ENCODE peak calls at places on chromosome 18, in nine cellular contexts. One of them, this sample, is unnamed.

GRCh38 chr18:70288851-70289328 is at the start of gene SOCS6:
- DNase-seq in CD8-positive, alpha-beta T cell: no peak
- DNase-seq in aorta: peak
- DNase-seq in choroid plexus epithelial cell: peak
- DNase-seq in Caco-2: peak
- DNase-seq in GM12865: peak
- DNase-seq in cardiac fibroblast: peak
- DNase-seq in PC-3: peak
- DNase-seq in foreskin fibroblast: peak
- DNase-seq in this sample: no peak

GRCh38 chr18:35983818-35984217 is 11.3 kb downstream of the RMP24 start:
- DNase-seq in Caco-2: no peak
- DNase-seq in aorta: no peak
- DNase-seq in choroid plexus epithelial cell: peak
- DNase-seq in GM12865: no peak
- DNase-seq in CD8-positive, alpha-beta T cell: no peak
- DNase-seq in foreskin fibroblast: peak
- DNase-seq in PC-3: no peak
- DNase-seq in cardiac fibroblast: no peak
- DNase-seq in this sample: no peak

GRCh38 chr18:13448028-13448795 is 229.7 kb downstream of the LDLRAD4 start:
- DNase-seq in cardiac fibroblast: no peak
- DNase-seq in Caco-2: no peak
- DNase-seq in foreskin fibroblast: no peak
- DNase-seq in PC-3: no peak
- DNase-seq in CD8-positive, alpha-beta T cell: no peak
- DNase-seq in aorta: no peak
- DNase-seq in GM12865: no peak
- DNase-seq in choroid plexus epithelial cell: peak
- DNase-seq in this sample: no peak

GRCh38 chr18:40016405-40016804 is 1938.6 kb upstream of the PIK3C3 start:
- DNase-seq in CD8-positive, alpha-beta T cell: no peak
- DNase-seq in PC-3: no peak
- DNase-seq in Caco-2: no peak
- DNase-seq in cardiac fibroblast: no peak
- DNase-seq in foreskin fibroblast: no peak
- DNase-seq in choroid plexus epithelial cell: no peak
- DNase-seq in aorta: no peak
- DNase-seq in GM12865: no peak
- DNase-seq in this sample: no peak

GRCh38 chr18:59325965-59326364 is 7.5 kb upstream of the CPLX4 start:
- DNase-seq in GM12865: no peak
- DNase-seq in Caco-2: no peak
- DNase-seq in PC-3: no peak
- DNase-seq in cardiac fibroblast: no peak
- DNase-seq in aorta: no peak
- DNase-seq in foreskin fibroblast: no peak
- DNase-seq in CD8-positive, alpha-beta T cell: no peak
- DNase-seq in choroid plexus epithelial cell: no peak
- DNase-seq in this sample: no peak

GRCh38 chr18:7596133-7596532 is 29.0 kb downstream of the PTPRM start:
- DNase-seq in cardiac fibroblast: peak
- DNase-seq in aorta: no peak
- DNase-seq in choroid plexus epithelial cell: peak
- DNase-seq in Caco-2: no peak
- DNase-seq in CD8-positive, alpha-beta T cell: no peak
- DNase-seq in PC-3: no peak
- DNase-seq in GM12865: no peak
- DNase-seq in foreskin fibroblast: no peak
- DNase-seq in this sample: no peak

GRCh38 chr18:66571845-66572244 is 32.0 kb downstream of the CDH19 start:
- DNase-seq in GM12865: no peak
- DNase-seq in PC-3: no peak
- DNase-seq in CD8-positive, alpha-beta T cell: no peak
- DNase-seq in choroid plexus epithelial cell: no peak
- DNase-seq in cardiac fibroblast: no peak
- DNase-seq in aorta: no peak
- DNase-seq in Caco-2: no peak
- DNase-seq in foreskin fibroblast: no peak
- DNase-seq in this sample: no peak

GRCh38 chr18:45291616-45292612 is 323.4 kb upstream of the SLC14A2 start:
- DNase-seq in foreskin fibroblast: no peak
- DNase-seq in GM12865: no peak
- DNase-seq in choroid plexus epithelial cell: peak
- DNase-seq in Caco-2: no peak
- DNase-seq in PC-3: no peak
- DNase-seq in CD8-positive, alpha-beta T cell: no peak
- DNase-seq in aorta: no peak
- DNase-seq in cardiac fibroblast: peak
- DNase-seq in this sample: no peak

GRCh38 chr18:75408554-75409506 is 18.7 kb downstream of the SMIM21 start:
- DNase-seq in PC-3: peak
- DNase-seq in GM12865: no peak
- DNase-seq in foreskin fibroblast: peak
- DNase-seq in Caco-2: no peak
- DNase-seq in CD8-positive, alpha-beta T cell: peak
- DNase-seq in choroid plexus epithelial cell: peak
- DNase-seq in cardiac fibroblast: peak
- DNase-seq in aorta: no peak
- DNase-seq in this sample: no peak

GRCh38 chr18:39489426-39489825 is 1923.8 kb upstream of the CELF4 start:
- DNase-seq in PC-3: no peak
- DNase-seq in Caco-2: no peak
- DNase-seq in GM12865: no peak
- DNase-seq in foreskin fibroblast: no peak
- DNase-seq in choroid plexus epithelial cell: peak
- DNase-seq in CD8-positive, alpha-beta T cell: no peak
- DNase-seq in cardiac fibroblast: peak
- DNase-seq in aorta: no peak
- DNase-seq in this sample: no peak

GRCh38 chr18:37327063-37327577 is 238.5 kb downstream of the CELF4 start:
- DNase-seq in aorta: no peak
- DNase-seq in foreskin fibroblast: no peak
- DNase-seq in CD8-positive, alpha-beta T cell: no peak
- DNase-seq in choroid plexus epithelial cell: no peak
- DNase-seq in cardiac fibroblast: no peak
- DNase-seq in Caco-2: no peak
- DNase-seq in PC-3: no peak
- DNase-seq in GM12865: no peak
- DNase-seq in this sample: no peak

GRCh38 chr18:28013064-28013463 is 163.9 kb downstream of the CDH2 start:
- DNase-seq in choroid plexus epithelial cell: peak
- DNase-seq in Caco-2: no peak
- DNase-seq in CD8-positive, alpha-beta T cell: no peak
- DNase-seq in foreskin fibroblast: no peak
- DNase-seq in cardiac fibroblast: peak
- DNase-seq in aorta: no peak
- DNase-seq in PC-3: peak
- DNase-seq in GM12865: no peak
- DNase-seq in this sample: no peak

GRCh38 chr18:76209597-76209996 is 285.4 kb downstream of the ZNF516 start:
- DNase-seq in foreskin fibroblast: peak
- DNase-seq in PC-3: peak
- DNase-seq in choroid plexus epithelial cell: no peak
- DNase-seq in CD8-positive, alpha-beta T cell: no peak
- DNase-seq in Caco-2: no peak
- DNase-seq in GM12865: peak
- DNase-seq in aorta: no peak
- DNase-seq in cardiac fibroblast: peak
- DNase-seq in this sample: no peak

GRCh38 chr18:13604751-13605150 is 121.6 kb downstream of the FAM210A start:
- DNase-seq in GM12865: no peak
- DNase-seq in cardiac fibroblast: no peak
- DNase-seq in foreskin fibroblast: no peak
- DNase-seq in Caco-2: no peak
- DNase-seq in choroid plexus epithelial cell: no peak
- DNase-seq in PC-3: no peak
- DNase-seq in CD8-positive, alpha-beta T cell: no peak
- DNase-seq in aorta: no peak
- DNase-seq in this sample: no peak

GRCh38 chr18:66439670-66440069 is 164.2 kb downstream of the CDH19 start:
- DNase-seq in foreskin fibroblast: no peak
- DNase-seq in PC-3: no peak
- DNase-seq in cardiac fibroblast: no peak
- DNase-seq in CD8-positive, alpha-beta T cell: no peak
- DNase-seq in Caco-2: no peak
- DNase-seq in aorta: no peak
- DNase-seq in GM12865: no peak
- DNase-seq in choroid plexus epithelial cell: no peak
- DNase-seq in this sample: no peak

GRCh38 chr18:63617049-63617995 is 26.7 kb downstream of the SERPINB4 start:
- DNase-seq in GM12865: peak
- DNase-seq in Caco-2: peak
- DNase-seq in PC-3: no peak
- DNase-seq in CD8-positive, alpha-beta T cell: no peak
- DNase-seq in foreskin fibroblast: no peak
- DNase-seq in cardiac fibroblast: no peak
- DNase-seq in choroid plexus epithelial cell: no peak
- DNase-seq in aorta: no peak
- DNase-seq in this sample: no peak

GRCh38 chr18:10715791-10716190 is 190.0 kb downstream of the NAPG start:
- DNase-seq in GM12865: no peak
- DNase-seq in choroid plexus epithelial cell: peak
- DNase-seq in cardiac fibroblast: peak
- DNase-seq in aorta: peak
- DNase-seq in Caco-2: no peak
- DNase-seq in foreskin fibroblast: peak
- DNase-seq in CD8-positive, alpha-beta T cell: no peak
- DNase-seq in PC-3: peak
- DNase-seq in this sample: no peak

GRCh38 chr18:75209129-75209951 is at the start of gene PTGR3:
- DNase-seq in Caco-2: peak
- DNase-seq in PC-3: peak
- DNase-seq in cardiac fibroblast: peak
- DNase-seq in choroid plexus epithelial cell: peak
- DNase-seq in aorta: peak
- DNase-seq in GM12865: peak
- DNase-seq in CD8-positive, alpha-beta T cell: peak
- DNase-seq in foreskin fibroblast: peak
- DNase-seq in this sample: peak

GRCh38 chr18:44098551-44099098 is 582.1 kb upstream of the SETBP1 start:
- DNase-seq in choroid plexus epithelial cell: peak
- DNase-seq in aorta: no peak
- DNase-seq in GM12865: peak
- DNase-seq in PC-3: peak
- DNase-seq in Caco-2: no peak
- DNase-seq in CD8-positive, alpha-beta T cell: no peak
- DNase-seq in cardiac fibroblast: peak
- DNase-seq in foreskin fibroblast: peak
- DNase-seq in this sample: no peak

GRCh38 chr18:2589345-2590060 is 18.1 kb downstream of the NDC80 start:
- DNase-seq in aorta: no peak
- DNase-seq in Caco-2: no peak
- DNase-seq in GM12865: no peak
- DNase-seq in choroid plexus epithelial cell: peak
- DNase-seq in foreskin fibroblast: no peak
- DNase-seq in cardiac fibroblast: no peak
- DNase-seq in PC-3: peak
- DNase-seq in CD8-positive, alpha-beta T cell: no peak
- DNase-seq in this sample: no peak
- H3K4me3 ChIP-seq in aorta: no peak
- H3K4me3 ChIP-seq in Caco-2: no peak
- H3K4me3 ChIP-seq in GM12865: no peak
- H3K4me3 ChIP-seq in choroid plexus epithelial cell: no peak
- H3K4me3 ChIP-seq in foreskin fibroblast: peak
- H3K4me3 ChIP-seq in cardiac fibroblast: no peak
- H3K4me3 ChIP-seq in PC-3: no peak
- H3K4me3 ChIP-seq in CD8-positive, alpha-beta T cell: peak
- H3K4me3 ChIP-seq in this sample: peak

GRCh38 chr18:80171190-80171872 is 62.3 kb downstream of the ADNP2 start:
- DNase-seq in aorta: peak
- DNase-seq in PC-3: peak
- DNase-seq in cardiac fibroblast: peak
- DNase-seq in GM12865: peak
- DNase-seq in Caco-2: no peak
- DNase-seq in choroid plexus epithelial cell: peak
- DNase-seq in foreskin fibroblast: peak
- DNase-seq in CD8-positive, alpha-beta T cell: peak
- DNase-seq in this sample: no peak

GRCh38 chr18:80168982-80169381 is 59.9 kb downstream of the ADNP2 start:
- DNase-seq in Caco-2: no peak
- DNase-seq in GM12865: no peak
- DNase-seq in foreskin fibroblast: no peak
- DNase-seq in aorta: no peak
- DNase-seq in choroid plexus epithelial cell: no peak
- DNase-seq in CD8-positive, alpha-beta T cell: no peak
- DNase-seq in cardiac fibroblast: no peak
- DNase-seq in PC-3: no peak
- DNase-seq in this sample: no peak

GRCh38 chr18:80169607-80170006 is 60.5 kb downstream of the ADNP2 start:
- DNase-seq in choroid plexus epithelial cell: no peak
- DNase-seq in cardiac fibroblast: no peak
- DNase-seq in GM12865: no peak
- DNase-seq in aorta: no peak
- DNase-seq in PC-3: peak
- DNase-seq in CD8-positive, alpha-beta T cell: no peak
- DNase-seq in Caco-2: no peak
- DNase-seq in foreskin fibroblast: no peak
- DNase-seq in this sample: no peak

GRCh38 chr18:80172056-80172455 is 63.0 kb downstream of the ADNP2 start:
- DNase-seq in Caco-2: no peak
- DNase-seq in cardiac fibroblast: no peak
- DNase-seq in PC-3: no peak
- DNase-seq in GM12865: no peak
- DNase-seq in choroid plexus epithelial cell: no peak
- DNase-seq in aorta: no peak
- DNase-seq in foreskin fibroblast: no peak
- DNase-seq in CD8-positive, alpha-beta T cell: no peak
- DNase-seq in this sample: no peak

GRCh38 chr18:80170395-80171094 is 61.5 kb downstream of the ADNP2 start:
- DNase-seq in PC-3: no peak
- DNase-seq in cardiac fibroblast: no peak
- DNase-seq in CD8-positive, alpha-beta T cell: no peak
- DNase-seq in Caco-2: no peak
- DNase-seq in aorta: no peak
- DNase-seq in choroid plexus epithelial cell: no peak
- DNase-seq in foreskin fibroblast: no peak
- DNase-seq in GM12865: no peak
- DNase-seq in this sample: no peak
- H3K4me3 ChIP-seq in PC-3: no peak
- H3K4me3 ChIP-seq in cardiac fibroblast: no peak
- H3K4me3 ChIP-seq in CD8-positive, alpha-beta T cell: no peak
- H3K4me3 ChIP-seq in Caco-2: no peak
- H3K4me3 ChIP-seq in aorta: no peak
- H3K4me3 ChIP-seq in choroid plexus epithelial cell: no peak
- H3K4me3 ChIP-seq in foreskin fibroblast: no peak
- H3K4me3 ChIP-seq in GM12865: no peak
- H3K4me3 ChIP-seq in this sample: no peak

GRCh38 chr18:48861181-48861715 is 89.5 kb downstream of the SMAD7 start:
- DNase-seq in cardiac fibroblast: no peak
- DNase-seq in choroid plexus epithelial cell: no peak
- DNase-seq in GM12865: no peak
- DNase-seq in PC-3: no peak
- DNase-seq in aorta: no peak
- DNase-seq in CD8-positive, alpha-beta T cell: no peak
- DNase-seq in Caco-2: no peak
- DNase-seq in foreskin fibroblast: no peak
- DNase-seq in this sample: no peak
- H3K4me3 ChIP-seq in cardiac fibroblast: no peak
- H3K4me3 ChIP-seq in choroid plexus epithelial cell: no peak
- H3K4me3 ChIP-seq in GM12865: no peak
- H3K4me3 ChIP-seq in PC-3: no peak
- H3K4me3 ChIP-seq in aorta: no peak
- H3K4me3 ChIP-seq in CD8-positive, alpha-beta T cell: no peak
- H3K4me3 ChIP-seq in Caco-2: no peak
- H3K4me3 ChIP-seq in foreskin fibroblast: no peak
- H3K4me3 ChIP-seq in this sample: no peak

GRCh38 chr18:26225022-26225693 is 1.1 kb upstream of the TAF4B start:
- DNase-seq in aorta: no peak
- DNase-seq in cardiac fibroblast: no peak
- DNase-seq in GM12865: no peak
- DNase-seq in Caco-2: no peak
- DNase-seq in CD8-positive, alpha-beta T cell: no peak
- DNase-seq in choroid plexus epithelial cell: no peak
- DNase-seq in foreskin fibroblast: no peak
- DNase-seq in PC-3: no peak
- DNase-seq in this sample: no peak
- H3K4me3 ChIP-seq in aorta: no peak
- H3K4me3 ChIP-seq in cardiac fibroblast: no peak
- H3K4me3 ChIP-seq in GM12865: no peak
- H3K4me3 ChIP-seq in Caco-2: no peak
- H3K4me3 ChIP-seq in CD8-positive, alpha-beta T cell: no peak
- H3K4me3 ChIP-seq in choroid plexus epithelial cell: no peak
- H3K4me3 ChIP-seq in foreskin fibroblast: no peak
- H3K4me3 ChIP-seq in PC-3: peak
- H3K4me3 ChIP-seq in this sample: no peak

This sample was measured in CD4-positive, CD25-positive, alpha-beta regulatory T cell.